ENCODE peak calls at places on chromosomes 7 and 10, in six cellular contexts. U is KBM-7; Q is NCI-H2107; X is HuH-7.5; F is CD8-positive, alpha-beta T cell; R is upper lobe of right lung. M is an unnamed sample.

GRCh38 chr10:107616031-107616430 is 451.5 kb upstream of the SORCS1 start:
- DNase-seq in F (no peak), X (no peak), R (no peak), U (no peak), Q (no peak), M (no peak)

GRCh38 chr10:115093286-115093775 is at the start of gene ATRNL1:
- DNase-seq in U (peak), R (peak), X (peak), F (no peak), Q (no peak), M (no peak)

GRCh38 chr7:4108951-4109350 is 573.1 kb upstream of the FOXK1 start:
- DNase-seq in R (no peak), Q (no peak), X (no peak), F (no peak), U (no peak), M (no peak)

GRCh38 chr10:8054243-8054497 is 318 bp upstream of the GATA3 start:
- DNase-seq in U (no peak), R (no peak), Q (no peak), X (no peak), F (no peak), M (no peak)

GRCh38 chr10:21297525-21298383 is 227.7 kb downstream of the SKIDA1 start:
- DNase-seq in F (no peak), R (no peak), U (no peak), X (no peak), Q (no peak), M (peak)

GRCh38 chr10:121774404-121774803 is 153.4 kb downstream of the ATE1 start:
- DNase-seq in Q (no peak), X (no peak), F (no peak), R (no peak), U (no peak), M (no peak)

GRCh38 chr10:43408710-43409384 is at the start of gene HNRNPF:
- DNase-seq in X (peak), R (peak), Q (peak), F (peak), U (peak), M (no peak)

GRCh38 chr7:134366481-134366880 is 49.8 kb upstream of the SLC35B4 start:
- DNase-seq in X (no peak), F (no peak), R (no peak), U (no peak), Q (no peak), M (no peak)

GRCh38 chr7:158394936-158395335 is 192.7 kb downstream of the PTPRN2 start:
- DNase-seq in X (peak), R (peak), F (no peak), Q (no peak), U (peak), M (no peak)

GRCh38 chr7:155318245-155318644 is 20.6 kb downstream of the INSIG1 start:
- DNase-seq in Q (no peak), U (no peak), R (no peak), X (no peak), F (no peak), M (no peak)

GRCh38 chr7:4233146-4233545 is 448.9 kb upstream of the FOXK1 start:
- DNase-seq in X (no peak), Q (no peak), U (no peak), F (no peak), R (no peak), M (no peak)

GRCh38 chr7:130683026-130683425 is 3.3 kb downstream of the TSGA13 start:
- DNase-seq in R (no peak), U (no peak), F (no peak), Q (no peak), X (no peak), M (no peak)

GRCh38 chr10:114045071-114045737 is 1.5 kb downstream of the ADRB1 start:
- DNase-seq in F (no peak), X (peak), R (peak), U (no peak), Q (no peak), M (no peak)

GRCh38 chr7:21767300-21767900 is 178.3 kb downstream of the CDCA7L start:
- DNase-seq in X (peak), U (peak), F (no peak), Q (peak), R (no peak), M (peak)

GRCh38 chr7:27046854-27047549 is 48.8 kb downstream of the HOXA1 start:
- DNase-seq in X (no peak), Q (no peak), R (no peak), F (no peak), U (peak), M (no peak)

GRCh38 chr10:84269773-84270172 is 24.9 kb downstream of the RGR start:
- DNase-seq in U (no peak), R (no peak), Q (no peak), F (no peak), X (no peak), M (peak)

GRCh38 chr10:50417486-50417905 is 166.2 kb upstream of the ASAH2 start:
- DNase-seq in U (peak), Q (no peak), R (no peak), F (no peak), X (no peak), M (no peak)

GRCh38 chr7:100570954-100571828 is 2.5 kb downstream of the SAP25 start:
- DNase-seq in U (no peak), R (peak), Q (no peak), F (no peak), X (no peak), M (no peak)

GRCh38 chr7:47449810-47450586 is 131.9 kb downstream of the TNS3 start:
- DNase-seq in Q (no peak), X (no peak), U (no peak), R (no peak), F (no peak), M (peak)

GRCh38 chr7:107162466-107162865 is 6.3 kb upstream of the HBP1 start:
- DNase-seq in F (no peak), U (no peak), Q (no peak), X (no peak), R (no peak), M (no peak)

GRCh38 chr7:128705891-128706333 is 33.2 kb upstream of the CALU start:
- DNase-seq in X (no peak), F (no peak), R (no peak), U (peak), Q (peak), M (no peak)

GRCh38 chr7:73539709-73540108 is 17.6 kb upstream of the BAZ1B start:
- DNase-seq in F (no peak), R (no peak), Q (no peak), X (no peak), U (no peak), M (no peak)

GRCh38 chr7:101553018-101553770 is 75.9 kb downstream of the MYL10 start:
- DNase-seq in R (peak), Q (no peak), X (peak), U (no peak), F (no peak), M (no peak)

GRCh38 chr7:29189743-29190201 is 4.8 kb upstream of the CHN2 start:
- DNase-seq in R (peak), U (peak), Q (peak), F (peak), X (peak), M (no peak)

GRCh38 chr7:151754142-151754590 is 122.7 kb downstream of the PRKAG2 start:
- DNase-seq in U (peak), Q (no peak), R (peak), F (no peak), X (peak), M (peak)

GRCh38 chr7:25995893-25996529 is 156.0 kb upstream of the NFE2L3 start:
- DNase-seq in X (no peak), Q (no peak), U (no peak), R (no peak), F (no peak), M (no peak)

GRCh38 chr10:8137726-8138125 is 83.2 kb downstream of the GATA3 start:
- DNase-seq in R (peak), Q (no peak), X (no peak), F (no peak), U (peak), M (no peak)

GRCh38 chr10:118255355-118255754 is 86.8 kb downstream of the FAM204A start:
- DNase-seq in R (no peak), F (no peak), X (no peak), Q (no peak), U (no peak), M (no peak)

GRCh38 chr10:59181668-59182067 is 5.2 kb downstream of the PHYHIPL start:
- DNase-seq in U (peak), X (peak), Q (no peak), R (no peak), F (no peak), M (peak)

GRCh38 chr10:69481280-69481679 is 30.0 kb downstream of the TSPAN15 start:
- DNase-seq in Q (no peak), U (peak), R (no peak), F (no peak), X (no peak), M (peak)

GRCh38 chr7:85573849-85574248 is 387.0 kb upstream of the SEMA3D start:
- DNase-seq in R (no peak), X (no peak), F (no peak), Q (no peak), U (peak), M (no peak)

GRCh38 chr10:3786295-3786981 is 1.4 kb upstream of the KLF6 start:
- DNase-seq in U (no peak), X (no peak), F (no peak), Q (no peak), R (peak), M (peak)

GRCh38 chr10:70693619-70694286 is 21.4 kb downstream of the ADAMTS14 start:
- DNase-seq in X (no peak), R (no peak), U (no peak), F (no peak), Q (no peak), M (no peak)

GRCh38 chr10:17201165-17202013 is at the start of gene TRDMT1:
- DNase-seq in Q (peak), F (peak), U (peak), R (peak), X (peak), M (no peak)

GRCh38 chr7:97733276-97734206 is 1.7 kb downstream of the TAC1 start:
- DNase-seq in X (no peak), F (no peak), U (no peak), Q (no peak), R (no peak), M (no peak)

GRCh38 chr7:124460053-124460445 is 305.5 kb downstream of the GPR37 start:
- DNase-seq in R (no peak), X (no peak), Q (no peak), U (no peak), F (no peak), M (no peak)

GRCh38 chr10:75717126-75717916 is 285.9 kb downstream of the LRMDA start:
- DNase-seq in U (no peak), R (no peak), F (no peak), X (no peak), Q (no peak), M (no peak)

GRCh38 chr7:123966936-123967335 is 41.9 kb downstream of the SPAM1 start:
- DNase-seq in U (peak), R (no peak), F (no peak), X (no peak), Q (no peak), M (no peak)

GRCh38 chr10:127063762-127064161 is 132.6 kb downstream of the INSYN2A start:
- DNase-seq in F (no peak), R (no peak), U (no peak), X (no peak), Q (no peak), M (no peak)

M was measured in epithelial cell of proximal tubule.